ENCODE peak calls at places on chromosomes 11 and 22, in five cellular contexts. One of them, this sample, is unnamed.
A peak's percentile ranks its signal among the peaks of the same experiment; 100 is the strongest.

GRCh38 chr11:19714387-19715363 is 2.0 kb downstream of the NAV2 start:
- DNase-seq in naive thymus-derived CD4-positive, alpha-beta T cell: no peak
- DNase-seq in NCI-H1105: peak; percentile 67
- DNase-seq in tibial artery: peak; percentile 79
- DNase-seq in T follicular helper cell: no peak
- DNase-seq in this sample: peak; percentile 82

GRCh38 chr22:26656896-26657851 is at the start of gene MIAT:
- DNase-seq in naive thymus-derived CD4-positive, alpha-beta T cell: peak; percentile 43
- DNase-seq in NCI-H1105: peak; percentile 36
- DNase-seq in tibial artery: no peak
- DNase-seq in T follicular helper cell: peak; percentile 53
- DNase-seq in this sample: no peak

GRCh38 chr11:111272420-111272819 is 25.9 kb upstream of the POU2AF3 start:
- DNase-seq in naive thymus-derived CD4-positive, alpha-beta T cell: no peak
- DNase-seq in NCI-H1105: no peak
- DNase-seq in tibial artery: no peak
- DNase-seq in T follicular helper cell: no peak
- DNase-seq in this sample: no peak

GRCh38 chr11:70883323-70883940 is 368.9 kb downstream of the SHANK2 start:
- DNase-seq in naive thymus-derived CD4-positive, alpha-beta T cell: no peak
- DNase-seq in NCI-H1105: no peak
- DNase-seq in tibial artery: no peak
- DNase-seq in T follicular helper cell: no peak
- DNase-seq in this sample: no peak

GRCh38 chr11:80980221-80980620 is 1539.4 kb upstream of the TENM4 start:
- DNase-seq in naive thymus-derived CD4-positive, alpha-beta T cell: no peak
- DNase-seq in NCI-H1105: no peak
- DNase-seq in tibial artery: no peak
- DNase-seq in T follicular helper cell: no peak
- DNase-seq in this sample: no peak

GRCh38 chr11:12680246-12680939 is 6.2 kb downstream of the TEAD1 start:
- DNase-seq in naive thymus-derived CD4-positive, alpha-beta T cell: peak; percentile 18
- DNase-seq in NCI-H1105: peak; percentile 95
- DNase-seq in tibial artery: peak; percentile 79
- DNase-seq in T follicular helper cell: no peak
- DNase-seq in this sample: no peak

GRCh38 chr11:128627666-128628342 is 40.4 kb upstream of the ETS1 start:
- DNase-seq in naive thymus-derived CD4-positive, alpha-beta T cell: no peak
- DNase-seq in NCI-H1105: no peak
- DNase-seq in tibial artery: no peak
- DNase-seq in T follicular helper cell: no peak
- DNase-seq in this sample: no peak

GRCh38 chr11:119167933-119168332 is 592 bp upstream of the NLRX1 start:
- DNase-seq in naive thymus-derived CD4-positive, alpha-beta T cell: no peak
- DNase-seq in NCI-H1105: no peak
- DNase-seq in tibial artery: no peak
- DNase-seq in T follicular helper cell: no peak
- DNase-seq in this sample: no peak

GRCh38 chr22:24233816-24234215 is 11.1 kb downstream of the GGT5 start:
- DNase-seq in naive thymus-derived CD4-positive, alpha-beta T cell: no peak
- DNase-seq in NCI-H1105: no peak
- DNase-seq in tibial artery: no peak
- DNase-seq in T follicular helper cell: no peak
- DNase-seq in this sample: no peak

GRCh38 chr11:36456136-36456535 is 53.9 kb downstream of the TRAF6 start:
- DNase-seq in naive thymus-derived CD4-positive, alpha-beta T cell: no peak
- DNase-seq in NCI-H1105: no peak
- DNase-seq in tibial artery: no peak
- DNase-seq in T follicular helper cell: no peak
- DNase-seq in this sample: no peak

GRCh38 chr22:49373801-49374226 is 453.9 kb downstream of the BRD1 start:
- DNase-seq in naive thymus-derived CD4-positive, alpha-beta T cell: no peak
- DNase-seq in NCI-H1105: no peak
- DNase-seq in tibial artery: no peak
- DNase-seq in T follicular helper cell: no peak
- DNase-seq in this sample: no peak

GRCh38 chr22:22754961-22755777 is 110.8 kb downstream of the GGTLC2 start:
- DNase-seq in naive thymus-derived CD4-positive, alpha-beta T cell: no peak
- DNase-seq in NCI-H1105: no peak
- DNase-seq in tibial artery: no peak
- DNase-seq in T follicular helper cell: no peak
- DNase-seq in this sample: no peak

GRCh38 chr22:49476176-49476575 is 351.5 kb downstream of the BRD1 start:
- DNase-seq in naive thymus-derived CD4-positive, alpha-beta T cell: no peak
- DNase-seq in NCI-H1105: peak; percentile 40
- DNase-seq in tibial artery: no peak
- DNase-seq in T follicular helper cell: no peak
- DNase-seq in this sample: no peak

GRCh38 chr11:1728281-1728680 is 22.1 kb downstream of the IFITM10 start:
- DNase-seq in naive thymus-derived CD4-positive, alpha-beta T cell: no peak
- DNase-seq in NCI-H1105: no peak
- DNase-seq in tibial artery: no peak
- DNase-seq in T follicular helper cell: no peak
- DNase-seq in this sample: no peak